ENCODE peak calls at places on chromosomes 5 and 9, in eight cellular contexts. Q is breast epithelium, X is cardiac muscle cell, Z is ovary, R is mesendoderm, W is Panc1, B is WERI-Rb-1, M is mesenchymal stem cell. O is an unnamed sample. For H3K36me3, the result is how much of the 10 kb centered on the place peaks cover.

GRCh38 chr9:132648283-132648682 is 21.5 kb downstream of the DDX31 start:
- DNase-seq in W (no peak), X (no peak), Z (no peak), M (no peak), B (no peak), Q (no peak), R (no peak), O (no peak)

GRCh38 chr9:134436926-134437325 is 110.7 kb downstream of the RXRA start:
- DNase-seq in R (no peak), Z (no peak), B (peak), W (no peak), X (no peak), Q (no peak), M (no peak), O (no peak)

GRCh38 chr5:174573210-174574014 is 151.0 kb upstream of the MSX2 start:
- DNase-seq in Z (no peak), X (peak), M (no peak), B (no peak), R (no peak), W (no peak), Q (no peak), O (no peak)

GRCh38 chr5:81631124-81631523 is 119.8 kb downstream of the SSBP2 start:
- DNase-seq in M (no peak), B (no peak), R (no peak), W (no peak), Z (no peak), X (no peak), Q (no peak), O (no peak)

GRCh38 chr9:90477535-90477934 is 165.1 kb downstream of the DIRAS2 start:
- DNase-seq in R (no peak), B (no peak), Q (no peak), M (no peak), Z (no peak), W (no peak), X (no peak), O (no peak)

GRCh38 chr9:35611230-35611797 is 6.3 kb downstream of the TESK1 start:
- DNase-seq in W (peak), X (peak), M (peak), R (peak), Q (no peak), Z (no peak), B (peak), O (peak)

GRCh38 chr9:84711398-84711777 is 41.9 kb downstream of the NTRK2 start:
- DNase-seq in Q (no peak), M (no peak), R (no peak), B (no peak), Z (no peak), X (no peak), W (no peak), O (peak)

GRCh38 chr9:95981741-95982390 is 106.4 kb downstream of the ERCC6L2 start:
- DNase-seq in X (no peak), R (no peak), W (no peak), M (no peak), B (peak), Z (no peak), Q (no peak), O (no peak)

GRCh38 chr5:132459983-132460834 is 30.4 kb downstream of the IRF1 start:
- DNase-seq in M (peak), R (peak), B (no peak), Z (no peak), W (no peak), Q (no peak), X (no peak), O (no peak)

GRCh38 chr9:18907927-18908625 is 124.9 kb downstream of the SAXO1 start:
- DNase-seq in X (no peak), Q (no peak), R (peak), Z (no peak), M (no peak), W (no peak), B (no peak), O (no peak)
- H3K36me3 ChIP-seq in X (under half), Q (under half), R (under half), Z (under half), M (half or more), W (under half), B (under half), O (under half)

GRCh38 chr9:88437210-88438146 is 49.2 kb downstream of the SPIN1 start:
- DNase-seq in X (no peak), R (no peak), M (no peak), Z (no peak), W (no peak), Q (no peak), B (no peak), O (no peak)
- H3K36me3 ChIP-seq in X (under half), R (under half), M (under half), Z (under half), W (under half), Q (under half), B (half or more), O (under half)

GRCh38 chr9:106934424-106934823 is 71.5 kb downstream of the ZNF462 start:
- DNase-seq in M (no peak), W (no peak), Z (no peak), Q (no peak), B (no peak), R (no peak), X (no peak), O (no peak)
- H3K36me3 ChIP-seq in M (half or more), W (under half), Z (under half), Q (under half), B (half or more), R (under half), X (under half), O (under half)

DNA sequence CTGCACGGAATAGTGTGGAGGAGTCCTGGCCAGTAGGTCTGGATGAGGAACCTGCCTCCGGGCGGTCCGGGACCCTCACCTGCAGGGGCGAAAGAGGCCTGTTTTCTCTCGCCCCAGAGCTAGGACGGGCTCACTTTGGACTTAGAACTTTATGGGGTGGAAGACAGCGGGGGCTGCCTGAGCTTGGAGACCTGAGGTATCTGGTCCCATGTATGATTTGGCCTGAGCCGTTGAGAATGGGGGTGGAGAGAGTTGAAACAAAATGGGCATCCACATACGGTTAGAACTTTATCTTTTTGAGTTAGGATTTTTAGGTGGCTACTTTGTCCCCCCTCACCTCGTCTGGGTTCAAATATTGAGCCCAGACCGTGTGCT is 681 bp upstream of the ETF1 start:
- DNase-seq in Q (no peak), Z (no peak), W (no peak), R (no peak), X (no peak), M (no peak), B (no peak), O (no peak)
- H3K36me3 ChIP-seq in Q (under half), Z (under half), W (under half), R (under half), X (under half), M (under half), B (under half), O (under half)

GRCh38 chr5:150399158-150400019 is 13.3 kb downstream of the CD74 start:
- DNase-seq in B (no peak), X (peak), Q (no peak), W (no peak), R (no peak), M (peak), Z (no peak), O (no peak)
- H3K36me3 ChIP-seq in B (half or more), X (under half), Q (under half), W (under half), R (under half), M (half or more), Z (under half), O (under half)

GRCh38 chr5:143062379-143062778 is 292.2 kb downstream of the ARHGAP26 start:
- DNase-seq in W (no peak), M (no peak), X (no peak), R (no peak), Q (no peak), Z (no peak), B (no peak), O (no peak)

GRCh38 chr5:143064661-143065060 is 294.5 kb downstream of the ARHGAP26 start:
- DNase-seq in Q (no peak), Z (no peak), R (no peak), X (peak), B (no peak), M (no peak), W (no peak), O (no peak)

GRCh38 chr5:143063175-143063970 is 293.2 kb downstream of the ARHGAP26 start:
- DNase-seq in X (peak), Q (peak), W (no peak), Z (peak), M (no peak), R (no peak), B (no peak), O (no peak)

GRCh38 chr5:143065185-143065584 is 295.0 kb downstream of the ARHGAP26 start:
- DNase-seq in Q (no peak), R (no peak), X (peak), W (no peak), M (peak), B (no peak), Z (no peak), O (peak)

DNA sequence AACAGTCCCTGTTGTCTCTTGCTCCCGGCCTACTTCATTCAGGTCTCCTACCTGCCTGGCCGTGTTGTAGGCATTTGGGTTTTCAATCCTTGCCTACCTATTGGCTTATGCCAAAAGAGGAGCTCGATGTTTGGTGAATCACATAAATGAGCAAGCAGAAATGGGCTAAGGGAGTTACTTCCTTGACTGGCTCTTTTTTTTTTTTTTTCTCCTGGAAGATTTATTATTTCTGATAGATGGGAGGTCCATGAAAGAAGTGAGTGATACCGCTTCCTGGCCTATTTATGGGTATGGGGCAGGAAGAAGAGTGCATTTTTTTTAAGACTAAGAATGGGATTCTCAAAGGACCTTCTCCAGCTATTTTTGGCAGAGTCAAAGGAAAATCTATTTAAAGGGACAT is 294.0 kb downstream of the ARHGAP26 start:
- DNase-seq in B (no peak), R (no peak), X (peak), Q (no peak), W (no peak), M (peak), Z (no peak), O (peak)
- H3K36me3 ChIP-seq in B (under half), R (under half), X (under half), Q (under half), W (under half), M (under half), Z (under half), O (under half)

O was measured in bronchial epithelial cell.